ENCODE peak calls at places on chromosomes 2 and 18, in ten cellular contexts. E, C, N, U, K, R, Q, I, O and P are unnamed samples.

GRCh38 chr2:229553091-229553490 is 161.3 kb downstream of the DNER start:
- DNase-seq in E (no peak), C (no peak), N (no peak), U (no peak), K (no peak), R (no peak), Q (no peak), I (peak; percentile 1), O (no peak), P (no peak)

GRCh38 chr18:3985664-3986063 is 469.4 kb downstream of the DLGAP1 start:
- DNase-seq in E (no peak), C (no peak), N (no peak), U (peak; percentile 94), K (no peak), R (no peak), Q (no peak), I (no peak), O (peak; percentile 89), P (no peak)

GRCh38 chr18:9333441-9334350 is 877 bp upstream of the TWSG1 start:
- DNase-seq in E (no peak), C (peak; percentile 43), N (no peak), U (no peak), K (no peak), R (no peak), Q (no peak), I (no peak), O (no peak), P (peak; percentile 4)

GRCh38 chr2:53422979-53423378 is 344.6 kb upstream of the CHAC2 start:
- DNase-seq in E (no peak), C (no peak), N (peak; percentile 5), U (peak; percentile 59), K (peak; percentile 42), R (no peak), Q (no peak), I (no peak), O (peak; percentile 33), P (peak; percentile 11)

GRCh38 chr18:4246374-4246773 is 208.7 kb downstream of the DLGAP1 start:
- DNase-seq in E (no peak), C (no peak), N (no peak), U (no peak), K (no peak), R (no peak), Q (no peak), I (no peak), O (no peak), P (no peak)

GRCh38 chr18:61651145-61651879 is 241.5 kb downstream of the RNF152 start:
- DNase-seq in E (no peak), C (no peak), N (no peak), U (no peak), K (no peak), R (no peak), Q (no peak), I (no peak), O (no peak), P (no peak)

GRCh38 chr18:62977512-62977911 is 262.2 kb downstream of the PHLPP1 start:
- DNase-seq in E (no peak), C (no peak), N (no peak), U (peak; percentile 15), K (no peak), R (no peak), Q (no peak), I (no peak), O (no peak), P (no peak)

GRCh38 chr2:226362991-226363390 is 436.6 kb downstream of the IRS1 start:
- DNase-seq in E (no peak), C (no peak), N (no peak), U (peak; percentile 80), K (no peak), R (no peak), Q (no peak), I (no peak), O (peak; percentile 88), P (no peak)

GRCh38 chr2:216015722-216016464 is 2.5 kb upstream of the MREG start:
- DNase-seq in E (no peak), C (peak; percentile 63), N (peak; percentile 25), U (no peak), K (no peak), R (no peak), Q (peak; percentile 53), I (no peak), O (no peak), P (no peak)

GRCh38 chr2:170217778-170218251 is 39.9 kb downstream of the MYO3B start:
- DNase-seq in E (no peak), C (no peak), N (no peak), U (peak; percentile 87), K (no peak), R (no peak), Q (no peak), I (peak; percentile 19), O (no peak), P (no peak)

GRCh38 chr2:85737481-85737880 is 16.3 kb upstream of the ATOH8 start:
- DNase-seq in E (no peak), C (no peak), N (no peak), U (peak; percentile 87), K (no peak), R (no peak), Q (no peak), I (peak; percentile 92), O (peak; percentile 72), P (no peak)

GRCh38 chr18:66495844-66496243 is 108.0 kb downstream of the CDH19 start:
- DNase-seq in E (no peak), C (peak; percentile 2), N (no peak), U (no peak), K (peak; percentile 85), R (peak; percentile 56), Q (no peak), I (no peak), O (peak; percentile 42), P (peak; percentile 81)

GRCh38 chr18:75269696-75270095 is 59.1 kb downstream of the TSHZ1 start:
- DNase-seq in E (no peak), C (no peak), N (no peak), U (no peak), K (no peak), R (no peak), Q (no peak), I (no peak), O (no peak), P (no peak)

GRCh38 chr2:53575606-53576360 is 191.8 kb upstream of the CHAC2 start:
- DNase-seq in E (no peak), C (no peak), N (no peak), U (peak; percentile 11), K (no peak), R (no peak), Q (no peak), I (no peak), O (no peak), P (no peak)

GRCh38 chr18:79582978-79583377 is 96.6 kb upstream of the CTDP1 start:
- DNase-seq in E (no peak), C (no peak), N (no peak), U (no peak), K (no peak), R (no peak), Q (no peak), I (no peak), O (no peak), P (no peak)

GRCh38 chr2:109554758-109555157 is 59.0 kb downstream of the SEPTIN10 start:
- DNase-seq in E (no peak), C (no peak), N (no peak), U (no peak), K (no peak), R (no peak), Q (no peak), I (no peak), O (no peak), P (no peak)

GRCh38 chr2:181471783-181472182 is 14.6 kb downstream of the ITGA4 start:
- DNase-seq in E (no peak), C (no peak), N (no peak), U (no peak), K (no peak), R (no peak), Q (no peak), I (no peak), O (peak; percentile 78), P (no peak)

GRCh38 chr2:174820361-174820760 is 56.1 kb upstream of the CHRNA1 start:
- DNase-seq in E (no peak), C (no peak), N (no peak), U (no peak), K (no peak), R (no peak), Q (no peak), I (no peak), O (no peak), P (no peak)

GRCh38 chr2:172087780-172088244 is 2.5 kb downstream of the DLX1 start:
- DNase-seq in E (no peak), C (no peak), N (no peak), U (no peak), K (no peak), R (no peak), Q (no peak), I (no peak), O (no peak), P (no peak)

GRCh38 chr18:13809025-13809384 is 14.9 kb upstream of the MC5R start:
- DNase-seq in E (no peak), C (no peak), N (no peak), U (no peak), K (no peak), R (no peak), Q (no peak), I (no peak), O (no peak), P (no peak)